ENCODE peak calls at places on chromosomes 12 and 14, in ten cellular contexts. U is T-cell; E is naive thymus-derived CD4-positive, alpha-beta T cell; V is HEK293T; P is stimulated activated CD4-positive, alpha-beta T cell treated with anti-CD3 and anti-CD28 coated beads, TNF-alpha, amount 100 ng/mL, for 1 hour; I is stimulated activated CD8-positive, alpha-beta memory T cell treated with anti-CD3 and anti-CD28 coated beads, Interleukin-4, amount 100 ng/mL, for 48 hours; S is stimulated activated naive CD4-positive, alpha-beta T cell; D is EL; H is H7; N is activated naive CD8-positive, alpha-beta T cell treated with anti-CD3 and anti-CD28 coated beads for 36 hours. M is an unnamed sample.

GRCh38 chr12:7638764-7639570 is 26.7 kb downstream of the APOBEC1 start:
- DNase-seq in U (peak), E (peak), V (peak), P (peak), I (peak), S (peak), D (peak), H (peak), N (peak), M (peak)

GRCh38 chr14:95524706-95525512 is 8.5 kb upstream of the SYNE3 start:
- DNase-seq in U (no peak), E (no peak), V (no peak), P (no peak), I (peak), S (no peak), D (peak), H (no peak), N (no peak), M (no peak)

GRCh38 chr14:84670801-84671200 is 859.1 kb upstream of the FLRT2 start:
- DNase-seq in U (no peak), E (no peak), V (no peak), P (no peak), I (no peak), S (no peak), D (no peak), H (no peak), N (no peak), M (no peak)

GRCh38 chr12:59904874-59905521 is 309.2 kb downstream of the SLC16A7 start:
- DNase-seq in U (no peak), E (no peak), V (no peak), P (no peak), I (no peak), S (no peak), D (peak), H (no peak), N (no peak), M (no peak)

GRCh38 chr14:38605193-38606114 is 349.6 kb upstream of the CLEC14A start:
- DNase-seq in U (no peak), E (no peak), V (no peak), P (no peak), I (no peak), S (no peak), D (no peak), H (no peak), N (no peak), M (no peak)

GRCh38 chr12:57890191-57891120 is 43.9 kb upstream of the CTDSP2 start:
- DNase-seq in U (no peak), E (no peak), V (no peak), P (no peak), I (no peak), S (no peak), D (no peak), H (no peak), N (no peak), M (no peak)

GRCh38 chr12:56243731-56244181 is 13.9 kb downstream of the SLC39A5 start:
- DNase-seq in U (no peak), E (no peak), V (no peak), P (no peak), I (no peak), S (no peak), D (no peak), H (no peak), N (no peak), M (no peak)

GRCh38 chr12:53984901-53985357 is at the start of gene HOXC10:
- DNase-seq in U (peak), E (no peak), V (peak), P (no peak), I (peak), S (peak), D (peak), H (peak), N (peak), M (peak)

GRCh38 chr12:128795530-128796361 is 28.0 kb downstream of the SLC15A4 start:
- DNase-seq in U (no peak), E (no peak), V (no peak), P (no peak), I (no peak), S (no peak), D (no peak), H (no peak), N (no peak), M (no peak)

GRCh38 chr14:91418387-91419043 is 895 bp upstream of the CCDC88C start:
- DNase-seq in U (peak), E (peak), V (peak), P (peak), I (peak), S (peak), D (peak), H (peak), N (peak), M (peak)

GRCh38 chr14:30525833-30526232 is 33.1 kb upstream of the G2E3 start:
- DNase-seq in U (no peak), E (no peak), V (no peak), P (no peak), I (no peak), S (no peak), D (peak), H (no peak), N (no peak), M (no peak)

GRCh38 chr12:95551305-95551704 is at the start of gene USP44:
- DNase-seq in U (no peak), E (no peak), V (peak), P (no peak), I (no peak), S (no peak), D (no peak), H (peak), N (peak), M (no peak)

GRCh38 chr12:89353823-89354629 is 1.7 kb upstream of the DUSP6 start:
- DNase-seq in U (peak), E (peak), V (peak), P (no peak), I (peak), S (peak), D (peak), H (peak), N (peak), M (peak)

GRCh38 chr14:33499687-33500086 is 451.2 kb downstream of the EGLN3 start:
- DNase-seq in U (no peak), E (no peak), V (no peak), P (no peak), I (no peak), S (no peak), D (no peak), H (no peak), N (no peak), M (no peak)

GRCh38 chr14:95264271-95264973 is 55.3 kb downstream of the CLMN start:
- DNase-seq in U (no peak), E (no peak), V (no peak), P (no peak), I (no peak), S (no peak), D (no peak), H (no peak), N (no peak), M (no peak)

GRCh38 chr12:46208370-46208769 is 60.5 kb downstream of the SLC38A1 start:
- DNase-seq in U (no peak), E (no peak), V (no peak), P (no peak), I (no peak), S (no peak), D (no peak), H (no peak), N (no peak), M (no peak)

GRCh38 chr12:1993341-1993740 is 10.9 kb downstream of the DCP1B start:
- DNase-seq in U (no peak), E (no peak), V (no peak), P (no peak), I (no peak), S (no peak), D (peak), H (no peak), N (no peak), M (no peak)

GRCh38 chr12:109612975-109613502 is 39.4 kb downstream of the MVK start:
- DNase-seq in U (no peak), E (no peak), V (peak), P (no peak), I (no peak), S (no peak), D (peak), H (no peak), N (no peak), M (no peak)

M was measured in central memory CD4-positive, alpha-beta T cell.